ENCODE peak calls at places on chromosome 12, in four cellular contexts. N is sigmoid colon, F is breast epithelium, J is HCT116. G is an unnamed sample.

GRCh38 chr12:53985358-53985899 is 483 bp downstream of the HOXC10 start:
- DNase-seq in N (no peak), F (no peak), J (no peak), G (no peak)

GRCh38 chr12:38906482-38907170 is 1.2 kb upstream of the CPNE8 start:
- DNase-seq in N (peak; percentile 93), F (peak; percentile 72), J (peak; percentile 74), G (peak; percentile 69)

GRCh38 chr12:5442251-5443006 is 10.5 kb downstream of the NTF3 start:
- DNase-seq in N (no peak), F (no peak), J (peak; percentile 39), G (no peak)

GRCh38 chr12:66978802-66979201 is 290.4 kb upstream of the CAND1 start:
- DNase-seq in N (no peak), F (no peak), J (no peak), G (no peak)

GRCh38 chr12:102470964-102471363 is 9.4 kb downstream of the IGF1 start:
- DNase-seq in N (no peak), F (no peak), J (no peak), G (no peak)

GRCh38 chr12:75933136-75933535 is 98.4 kb downstream of the PHLDA1 start:
- DNase-seq in N (no peak), F (no peak), J (peak; percentile 75), G (no peak)

GRCh38 chr12:15978431-15978950 is 67.4 kb downstream of the DERA start:
- DNase-seq in N (no peak), F (no peak), J (no peak), G (no peak)

GRCh38 chr12:68189766-68190700 is 30.5 kb upstream of the IFNG start:
- DNase-seq in N (no peak), F (no peak), J (peak; percentile 13), G (no peak)

GRCh38 chr12:6799147-6799546 is 9.8 kb downstream of the CD4 start:
- DNase-seq in N (no peak), F (no peak), J (no peak), G (no peak)

GRCh38 chr12:108515916-108516315 is 839 bp downstream of the FICD start:
- DNase-seq in N (no peak), F (no peak), J (no peak), G (no peak)

GRCh38 chr12:120115692-120116442 is 686 bp downstream of the RAB35 start:
- DNase-seq in N (no peak), F (no peak), J (peak; percentile 41), G (no peak)

GRCh38 chr12:62957233-62957953 is 22.4 kb upstream of the PPM1H start:
- DNase-seq in N (no peak), F (no peak), J (no peak), G (no peak)

GRCh38 chr12:101942206-101942605 is 64.8 kb downstream of the DRAM1 start:
- DNase-seq in N (no peak), F (no peak), J (no peak), G (no peak)

GRCh38 chr12:9134981-9135628 is 19.4 kb upstream of the A2M start:
- DNase-seq in N (no peak), F (no peak), J (peak; percentile 8), G (no peak)

GRCh38 chr12:575129-575502 is 88.1 kb downstream of the NINJ2 start:
- DNase-seq in N (peak; percentile 59), F (no peak), J (no peak), G (no peak)

GRCh38 chr12:53493610-53494391 is 5.5 kb downstream of the MAP3K12 start:
- DNase-seq in N (peak; percentile 64), F (no peak), J (no peak), G (no peak)

GRCh38 chr12:6963016-6963731 is 7.3 kb downstream of the PHB2 start:
- DNase-seq in N (peak; percentile 65), F (peak; percentile 92), J (peak; percentile 89), G (no peak)

GRCh38 chr12:65911321-65911720 is 87.0 kb downstream of the HMGA2 start:
- DNase-seq in N (no peak), F (no peak), J (no peak), G (no peak)

GRCh38 chr12:56932146-56932545 is 2.1 kb downstream of the SDR9C7 start:
- DNase-seq in N (no peak), F (no peak), J (no peak), G (no peak)

GRCh38 chr12:30796891-30797371 is 42.2 kb upstream of the CAPRIN2 start:
- DNase-seq in N (no peak), F (no peak), J (no peak), G (no peak)

GRCh38 chr12:91778938-91779400 is 366.7 kb downstream of the BTG1 start:
- DNase-seq in N (peak; percentile 70), F (no peak), J (peak; percentile 98), G (peak; percentile 78)

GRCh38 chr12:26845984-26846383 is 13.0 kb upstream of the ITPR2 start:
- DNase-seq in N (no peak), F (no peak), J (no peak), G (no peak)

GRCh38 chr12:57127101-57127709 is 1.1 kb upstream of the LRP1 start:
- DNase-seq in N (peak; percentile 85), F (peak; percentile 78), J (peak; percentile 68), G (no peak)

GRCh38 chr12:58204086-58204485 is 262.7 kb downstream of the ATP23 start:
- DNase-seq in N (no peak), F (no peak), J (no peak), G (no peak)

GRCh38 chr12:58206876-58207275 is 265.5 kb downstream of the ATP23 start:
- DNase-seq in N (no peak), F (no peak), J (no peak), G (no peak)

DNA sequence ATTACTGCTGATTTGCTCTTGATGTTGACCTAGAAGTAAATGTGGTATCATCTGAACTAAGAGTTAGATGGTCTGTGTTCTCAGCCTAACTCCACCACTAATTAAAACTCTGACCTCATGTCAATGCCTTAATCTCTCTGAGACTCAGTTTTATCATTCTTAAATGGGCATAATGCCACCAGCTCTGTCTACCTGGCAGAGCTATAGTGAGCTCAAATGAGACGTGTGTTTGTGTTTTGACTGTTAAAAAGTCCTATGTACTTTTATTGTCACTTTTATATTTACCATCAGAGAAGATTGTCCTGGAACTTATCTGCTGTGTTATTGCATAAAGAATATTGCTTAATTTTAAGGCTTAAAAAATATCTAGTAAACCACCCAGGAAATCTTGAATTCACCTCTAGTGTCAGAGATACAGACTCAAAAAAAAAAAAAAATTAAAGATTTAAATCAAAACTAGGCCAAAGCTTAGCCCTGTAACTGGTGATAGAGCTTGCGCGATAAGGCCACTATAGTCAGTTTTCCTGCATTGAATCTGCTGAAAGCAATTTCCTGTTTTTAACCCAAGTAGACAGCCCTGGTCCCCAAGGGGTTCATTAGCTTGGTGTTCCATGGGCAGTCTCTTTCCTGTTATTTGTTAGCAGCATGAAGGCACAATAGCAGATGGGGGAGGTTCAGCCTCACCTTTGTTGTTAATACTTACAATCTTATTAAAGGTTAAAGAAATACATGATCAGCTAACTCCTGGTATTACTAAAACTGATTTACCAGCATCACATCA is 261.8 kb downstream of the ATP23 start:
- DNase-seq in N (no peak), F (no peak), J (no peak), G (no peak)
- TF ChIP-seq POLR2AphosphoS5 in N (no peak), F (no peak), J (no peak), G (no peak)

DNA sequence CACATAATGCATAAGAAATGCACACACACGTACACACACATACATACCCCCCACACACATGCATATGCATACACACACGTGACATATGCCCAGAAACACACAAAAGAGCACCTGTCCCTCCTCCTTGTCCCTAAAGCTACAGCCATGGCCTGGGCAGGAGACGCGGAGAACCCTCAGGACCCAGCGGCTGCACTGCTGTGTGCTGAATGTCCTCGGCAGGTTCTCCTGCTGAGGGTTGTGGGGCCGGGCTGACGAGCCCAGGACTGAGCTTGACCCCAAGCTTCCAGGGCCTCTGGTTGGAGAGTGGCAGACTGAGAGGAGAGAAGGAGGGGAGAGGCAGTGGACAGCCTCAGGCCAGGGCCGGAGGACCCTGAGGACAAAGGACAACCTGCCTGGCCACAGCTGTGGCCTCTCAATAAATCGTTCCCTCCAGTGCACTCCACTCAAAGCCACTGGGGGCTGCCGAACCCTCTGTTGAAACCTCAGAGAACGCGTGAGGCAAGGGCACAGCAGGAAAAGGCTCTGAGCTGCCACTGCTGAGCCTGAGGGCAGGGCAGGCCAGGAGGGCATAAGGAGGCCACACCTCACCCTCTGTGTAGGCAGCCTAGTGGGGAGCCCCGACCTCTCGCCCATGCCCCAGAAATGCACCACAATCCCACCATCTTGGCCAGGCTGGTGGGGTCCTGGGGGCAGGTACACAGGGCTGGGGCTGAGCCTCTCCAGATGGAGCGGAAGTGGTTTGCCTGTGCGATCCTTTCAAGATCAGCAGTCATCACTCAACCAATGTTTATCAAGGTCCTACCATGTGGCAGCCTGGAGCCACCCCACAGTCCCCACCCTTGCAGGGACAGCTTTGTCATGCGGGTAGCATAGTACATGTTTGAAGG is 3.1 kb downstream of the CACNA2D4 start:
- DNase-seq in N (peak; percentile 48), F (peak; percentile 9), J (no peak), G (no peak)
- TF ChIP-seq POLR2AphosphoS5 in N (no peak), F (no peak), J (no peak), G (no peak)

DNA sequence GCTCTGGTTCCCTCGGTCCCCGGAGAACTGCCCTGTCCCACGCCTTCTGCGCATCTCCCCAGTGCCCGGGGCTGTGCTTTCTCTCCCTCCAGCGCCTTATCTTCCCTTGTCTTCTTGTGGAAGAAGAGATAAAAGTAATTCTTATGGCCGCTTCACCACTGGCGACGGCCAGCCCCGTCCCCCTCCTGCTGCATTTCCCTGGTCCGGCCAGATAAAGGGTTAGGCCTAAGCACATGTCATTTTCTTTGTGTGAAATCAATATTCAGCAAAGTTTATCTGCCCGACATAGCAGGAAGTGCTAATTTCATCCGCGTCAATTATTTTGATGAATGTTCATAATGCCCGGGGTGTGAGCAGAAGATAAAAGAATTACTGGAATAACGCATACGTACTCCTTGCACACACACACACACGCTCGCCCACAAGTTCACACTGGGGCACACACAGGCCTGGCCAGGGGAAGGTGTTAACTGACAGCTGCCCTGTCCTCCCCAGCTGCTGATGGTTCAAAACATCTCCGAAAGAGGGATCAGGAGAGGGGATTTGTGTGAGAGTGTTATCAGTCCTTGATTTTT is 177.7 kb upstream of the LHX5 start:
- DNase-seq in N (no peak), F (no peak), J (no peak), G (no peak)
- TF ChIP-seq POLR2AphosphoS5 in N (no peak), F (no peak), J (no peak), G (no peak)

GRCh38 chr12:12302976-12303375 is 36.1 kb upstream of the LRP6 start:
- DNase-seq in N (no peak), F (no peak), J (no peak), G (no peak)

GRCh38 chr12:12301122-12301521 is 34.3 kb upstream of the LRP6 start:
- DNase-seq in N (no peak), F (no peak), J (no peak), G (no peak)

GRCh38 chr12:12294215-12295005 is 27.6 kb upstream of the LRP6 start:
- DNase-seq in N (no peak), F (no peak), J (no peak), G (no peak)

DNA sequence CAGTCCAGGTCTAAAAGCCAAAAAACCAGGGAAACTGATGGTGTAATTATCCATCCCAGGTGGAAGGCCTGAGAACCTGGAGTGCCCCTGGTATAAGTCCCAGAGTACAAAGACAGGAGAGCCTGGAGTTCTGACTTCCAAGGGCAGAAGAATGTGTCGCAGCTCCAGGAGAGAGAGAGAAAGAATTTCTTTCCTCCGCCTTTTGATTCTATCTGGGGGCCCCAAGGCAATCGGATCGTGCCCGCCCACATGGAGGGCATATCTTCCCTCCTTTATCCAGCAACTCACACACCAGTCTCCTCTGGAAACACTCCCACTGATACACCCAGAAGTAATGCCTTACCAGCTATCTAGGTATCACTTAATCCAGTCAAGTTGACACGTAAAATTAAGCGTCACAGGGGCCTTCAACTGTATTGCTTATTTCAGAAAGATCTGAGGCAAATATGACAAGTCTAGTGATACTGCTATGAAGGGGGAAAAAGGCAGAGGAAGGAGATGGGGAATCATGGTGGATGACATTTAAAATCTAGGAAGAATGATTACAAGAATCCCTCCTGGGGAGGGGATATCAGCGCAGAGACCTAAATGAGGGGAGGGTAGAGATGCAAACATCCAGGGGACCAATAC is 30.5 kb upstream of the LRP6 start:
- DNase-seq in N (no peak), F (no peak), J (no peak), G (no peak)
- TF ChIP-seq POLR2AphosphoS5 in N (no peak), F (no peak), J (no peak), G (no peak)